ENCODE peak calls at places on chromosomes 2 and 18, in nine cellular contexts. One of them, this sample, is unnamed.
A peak's percentile ranks its signal among the peaks of the same experiment; 100 is the strongest.

GRCh38 chr2:206204710-206205109 is 45.0 kb downstream of the EEF1B2 start:
- DNase-seq in Daoy: no peak
- DNase-seq in neuronal stem cell: no peak
- DNase-seq in MV-4-11: no peak
- DNase-seq in non-pigmented ciliary epithelial cell: no peak
- DNase-seq in activated naive CD8-positive, alpha-beta T cell treated with anti-CD3 and anti-CD28 coated beads for 36 hours: no peak
- DNase-seq in activated B cell treated with CpG ODN at 0.5 μM for 24 hours: no peak
- DNase-seq in BJ: no peak
- DNase-seq in mesendoderm: no peak
- DNase-seq in this sample: no peak

GRCh38 chr2:34012728-34013302 is 413.7 kb upstream of the FAM98A start:
- DNase-seq in Daoy: peak; percentile 72
- DNase-seq in neuronal stem cell: peak; percentile 68
- DNase-seq in MV-4-11: peak; percentile 10
- DNase-seq in non-pigmented ciliary epithelial cell: peak; percentile 24
- DNase-seq in activated naive CD8-positive, alpha-beta T cell treated with anti-CD3 and anti-CD28 coated beads for 36 hours: peak; percentile 5
- DNase-seq in activated B cell treated with CpG ODN at 0.5 μM for 24 hours: no peak
- DNase-seq in BJ: no peak
- DNase-seq in mesendoderm: peak; percentile 95
- DNase-seq in this sample: no peak

GRCh38 chr18:45528712-45529336 is 86.5 kb upstream of the SLC14A2 start:
- DNase-seq in Daoy: no peak
- DNase-seq in neuronal stem cell: no peak
- DNase-seq in MV-4-11: no peak
- DNase-seq in non-pigmented ciliary epithelial cell: no peak
- DNase-seq in activated naive CD8-positive, alpha-beta T cell treated with anti-CD3 and anti-CD28 coated beads for 36 hours: no peak
- DNase-seq in activated B cell treated with CpG ODN at 0.5 μM for 24 hours: no peak
- DNase-seq in BJ: no peak
- DNase-seq in mesendoderm: no peak
- DNase-seq in this sample: no peak

GRCh38 chr2:206230060-206230890 is 44.2 kb upstream of the ZDBF2 start:
- DNase-seq in Daoy: no peak
- DNase-seq in neuronal stem cell: peak; percentile 48
- DNase-seq in MV-4-11: no peak
- DNase-seq in non-pigmented ciliary epithelial cell: no peak
- DNase-seq in activated naive CD8-positive, alpha-beta T cell treated with anti-CD3 and anti-CD28 coated beads for 36 hours: no peak
- DNase-seq in activated B cell treated with CpG ODN at 0.5 μM for 24 hours: no peak
- DNase-seq in BJ: no peak
- DNase-seq in mesendoderm: peak; percentile 84
- DNase-seq in this sample: no peak

GRCh38 chr2:128506127-128506526 is 187.5 kb upstream of the HS6ST1 start:
- DNase-seq in Daoy: no peak
- DNase-seq in neuronal stem cell: no peak
- DNase-seq in MV-4-11: no peak
- DNase-seq in non-pigmented ciliary epithelial cell: no peak
- DNase-seq in activated naive CD8-positive, alpha-beta T cell treated with anti-CD3 and anti-CD28 coated beads for 36 hours: no peak
- DNase-seq in activated B cell treated with CpG ODN at 0.5 μM for 24 hours: no peak
- DNase-seq in BJ: no peak
- DNase-seq in mesendoderm: no peak
- DNase-seq in this sample: no peak

GRCh38 chr2:240798327-240798905 is 21.6 kb downstream of the KIF1A start:
- DNase-seq in Daoy: no peak
- DNase-seq in neuronal stem cell: no peak
- DNase-seq in MV-4-11: no peak
- DNase-seq in non-pigmented ciliary epithelial cell: no peak
- DNase-seq in activated naive CD8-positive, alpha-beta T cell treated with anti-CD3 and anti-CD28 coated beads for 36 hours: no peak
- DNase-seq in activated B cell treated with CpG ODN at 0.5 μM for 24 hours: no peak
- DNase-seq in BJ: no peak
- DNase-seq in mesendoderm: no peak
- DNase-seq in this sample: no peak

GRCh38 chr2:96090181-96090500 is 26.2 kb downstream of the ADRA2B start:
- DNase-seq in Daoy: no peak
- DNase-seq in neuronal stem cell: no peak
- DNase-seq in MV-4-11: no peak
- DNase-seq in non-pigmented ciliary epithelial cell: no peak
- DNase-seq in activated naive CD8-positive, alpha-beta T cell treated with anti-CD3 and anti-CD28 coated beads for 36 hours: no peak
- DNase-seq in activated B cell treated with CpG ODN at 0.5 μM for 24 hours: no peak
- DNase-seq in BJ: no peak
- DNase-seq in mesendoderm: no peak
- DNase-seq in this sample: no peak

GRCh38 chr18:45926691-45927090 is 40.4 kb downstream of the EPG5 start:
- DNase-seq in Daoy: no peak
- DNase-seq in neuronal stem cell: no peak
- DNase-seq in MV-4-11: no peak
- DNase-seq in non-pigmented ciliary epithelial cell: no peak
- DNase-seq in activated naive CD8-positive, alpha-beta T cell treated with anti-CD3 and anti-CD28 coated beads for 36 hours: no peak
- DNase-seq in activated B cell treated with CpG ODN at 0.5 μM for 24 hours: no peak
- DNase-seq in BJ: no peak
- DNase-seq in mesendoderm: no peak
- DNase-seq in this sample: no peak